ENCODE peak calls at places on chromosome 4, in nine cellular contexts. One of them, this sample, is unnamed.

GRCh38 chr4:162162672-162163071 is 1.1 kb downstream of the FSTL5 start:
- DNase-seq in NCI-H1417: no peak
- DNase-seq in AG10803: no peak
- DNase-seq in activated CD4-positive, alpha-beta T cell treated with anti-CD3 and anti-CD28 coated beads, Interleukin-2, amount 50 U/mL, for 48 hours: no peak
- DNase-seq in AG09319: no peak
- DNase-seq in MCF 10A: no peak
- DNase-seq in A549: no peak
- DNase-seq in activated T-helper 1 cell treated with anti-CD3 and anti-CD28 coated beads, Interleukin-2, amount 50 U/mL, for 16 hours: no peak
- DNase-seq in activated naive CD8-positive, alpha-beta T cell treated with anti-CD3 and anti-CD28 coated beads for 36 hours: no peak
- DNase-seq in this sample: no peak

GRCh38 chr4:56907009-56907408 is 691 bp upstream of the REST start:
- DNase-seq in NCI-H1417: no peak
- DNase-seq in AG10803: no peak
- DNase-seq in activated CD4-positive, alpha-beta T cell treated with anti-CD3 and anti-CD28 coated beads, Interleukin-2, amount 50 U/mL, for 48 hours: peak; percentile 23
- DNase-seq in AG09319: no peak
- DNase-seq in MCF 10A: no peak
- DNase-seq in A549: no peak
- DNase-seq in activated T-helper 1 cell treated with anti-CD3 and anti-CD28 coated beads, Interleukin-2, amount 50 U/mL, for 16 hours: no peak
- DNase-seq in activated naive CD8-positive, alpha-beta T cell treated with anti-CD3 and anti-CD28 coated beads for 36 hours: no peak
- DNase-seq in this sample: no peak

GRCh38 chr4:86965019-86965976 is 30.5 kb downstream of the AFF1 start:
- DNase-seq in NCI-H1417: peak; percentile 14
- DNase-seq in AG10803: no peak
- DNase-seq in activated CD4-positive, alpha-beta T cell treated with anti-CD3 and anti-CD28 coated beads, Interleukin-2, amount 50 U/mL, for 48 hours: no peak
- DNase-seq in AG09319: no peak
- DNase-seq in MCF 10A: no peak
- DNase-seq in A549: no peak
- DNase-seq in activated T-helper 1 cell treated with anti-CD3 and anti-CD28 coated beads, Interleukin-2, amount 50 U/mL, for 16 hours: no peak
- DNase-seq in activated naive CD8-positive, alpha-beta T cell treated with anti-CD3 and anti-CD28 coated beads for 36 hours: no peak
- DNase-seq in this sample: no peak

GRCh38 chr4:89397464-89397863 is 89.9 kb upstream of the GPRIN3 start:
- DNase-seq in NCI-H1417: no peak
- DNase-seq in AG10803: no peak
- DNase-seq in activated CD4-positive, alpha-beta T cell treated with anti-CD3 and anti-CD28 coated beads, Interleukin-2, amount 50 U/mL, for 48 hours: no peak
- DNase-seq in AG09319: no peak
- DNase-seq in MCF 10A: peak; percentile 37
- DNase-seq in A549: no peak
- DNase-seq in activated T-helper 1 cell treated with anti-CD3 and anti-CD28 coated beads, Interleukin-2, amount 50 U/mL, for 16 hours: no peak
- DNase-seq in activated naive CD8-positive, alpha-beta T cell treated with anti-CD3 and anti-CD28 coated beads for 36 hours: no peak
- DNase-seq in this sample: peak; percentile 7

GRCh38 chr4:184983660-184984356 is 34.5 kb upstream of the HELT start:
- DNase-seq in NCI-H1417: peak; percentile 94
- DNase-seq in AG10803: peak; percentile 34
- DNase-seq in activated CD4-positive, alpha-beta T cell treated with anti-CD3 and anti-CD28 coated beads, Interleukin-2, amount 50 U/mL, for 48 hours: peak; percentile 72
- DNase-seq in AG09319: no peak
- DNase-seq in MCF 10A: peak; percentile 70
- DNase-seq in A549: peak; percentile 26
- DNase-seq in activated T-helper 1 cell treated with anti-CD3 and anti-CD28 coated beads, Interleukin-2, amount 50 U/mL, for 16 hours: peak; percentile 36
- DNase-seq in activated naive CD8-positive, alpha-beta T cell treated with anti-CD3 and anti-CD28 coated beads for 36 hours: peak; percentile 54
- DNase-seq in this sample: peak; percentile 50

GRCh38 chr4:55318541-55319129 is 27.4 kb upstream of the SRD5A3 start:
- DNase-seq in NCI-H1417: no peak
- DNase-seq in AG10803: no peak
- DNase-seq in activated CD4-positive, alpha-beta T cell treated with anti-CD3 and anti-CD28 coated beads, Interleukin-2, amount 50 U/mL, for 48 hours: no peak
- DNase-seq in AG09319: no peak
- DNase-seq in MCF 10A: no peak
- DNase-seq in A549: no peak
- DNase-seq in activated T-helper 1 cell treated with anti-CD3 and anti-CD28 coated beads, Interleukin-2, amount 50 U/mL, for 16 hours: no peak
- DNase-seq in activated naive CD8-positive, alpha-beta T cell treated with anti-CD3 and anti-CD28 coated beads for 36 hours: peak; percentile 18
- DNase-seq in this sample: no peak

GRCh38 chr4:140630246-140630645 is 61.5 kb upstream of the UCP1 start:
- DNase-seq in NCI-H1417: no peak
- DNase-seq in AG10803: no peak
- DNase-seq in activated CD4-positive, alpha-beta T cell treated with anti-CD3 and anti-CD28 coated beads, Interleukin-2, amount 50 U/mL, for 48 hours: no peak
- DNase-seq in AG09319: no peak
- DNase-seq in MCF 10A: no peak
- DNase-seq in A549: no peak
- DNase-seq in activated T-helper 1 cell treated with anti-CD3 and anti-CD28 coated beads, Interleukin-2, amount 50 U/mL, for 16 hours: no peak
- DNase-seq in activated naive CD8-positive, alpha-beta T cell treated with anti-CD3 and anti-CD28 coated beads for 36 hours: no peak
- DNase-seq in this sample: no peak

GRCh38 chr4:141375855-141376254 is 155.2 kb downstream of the ZNF330 start:
- DNase-seq in NCI-H1417: peak; percentile 54
- DNase-seq in AG10803: peak; percentile 92
- DNase-seq in activated CD4-positive, alpha-beta T cell treated with anti-CD3 and anti-CD28 coated beads, Interleukin-2, amount 50 U/mL, for 48 hours: no peak
- DNase-seq in AG09319: peak; percentile 76
- DNase-seq in MCF 10A: peak; percentile 92
- DNase-seq in A549: peak; percentile 65
- DNase-seq in activated T-helper 1 cell treated with anti-CD3 and anti-CD28 coated beads, Interleukin-2, amount 50 U/mL, for 16 hours: no peak
- DNase-seq in activated naive CD8-positive, alpha-beta T cell treated with anti-CD3 and anti-CD28 coated beads for 36 hours: no peak
- DNase-seq in this sample: peak; percentile 66

GRCh38 chr4:83536649-83537352 is 893 bp downstream of the GPAT3 start:
- DNase-seq in NCI-H1417: peak; percentile 37
- DNase-seq in AG10803: no peak
- DNase-seq in activated CD4-positive, alpha-beta T cell treated with anti-CD3 and anti-CD28 coated beads, Interleukin-2, amount 50 U/mL, for 48 hours: no peak
- DNase-seq in AG09319: no peak
- DNase-seq in MCF 10A: no peak
- DNase-seq in A549: no peak
- DNase-seq in activated T-helper 1 cell treated with anti-CD3 and anti-CD28 coated beads, Interleukin-2, amount 50 U/mL, for 16 hours: no peak
- DNase-seq in activated naive CD8-positive, alpha-beta T cell treated with anti-CD3 and anti-CD28 coated beads for 36 hours: no peak
- DNase-seq in this sample: no peak

GRCh38 chr4:4575284-4576211 is 33.7 kb upstream of the STX18 start:
- DNase-seq in NCI-H1417: peak; percentile 74
- DNase-seq in AG10803: peak; percentile 62
- DNase-seq in activated CD4-positive, alpha-beta T cell treated with anti-CD3 and anti-CD28 coated beads, Interleukin-2, amount 50 U/mL, for 48 hours: peak; percentile 57
- DNase-seq in AG09319: no peak
- DNase-seq in MCF 10A: peak; percentile 22
- DNase-seq in A549: peak; percentile 65
- DNase-seq in activated T-helper 1 cell treated with anti-CD3 and anti-CD28 coated beads, Interleukin-2, amount 50 U/mL, for 16 hours: peak; percentile 52
- DNase-seq in activated naive CD8-positive, alpha-beta T cell treated with anti-CD3 and anti-CD28 coated beads for 36 hours: peak; percentile 74
- DNase-seq in this sample: peak; percentile 49

GRCh38 chr4:626201-627091 is 1.1 kb downstream of the PDE6B start:
- DNase-seq in NCI-H1417: no peak
- DNase-seq in AG10803: no peak
- DNase-seq in activated CD4-positive, alpha-beta T cell treated with anti-CD3 and anti-CD28 coated beads, Interleukin-2, amount 50 U/mL, for 48 hours: no peak
- DNase-seq in AG09319: no peak
- DNase-seq in MCF 10A: no peak
- DNase-seq in A549: no peak
- DNase-seq in activated T-helper 1 cell treated with anti-CD3 and anti-CD28 coated beads, Interleukin-2, amount 50 U/mL, for 16 hours: no peak
- DNase-seq in activated naive CD8-positive, alpha-beta T cell treated with anti-CD3 and anti-CD28 coated beads for 36 hours: no peak
- DNase-seq in this sample: no peak

This sample was measured in LoVo.